ENCODE peak calls at places on chromosomes 5 and 9, in eight cellular contexts. Y, B, E, P, Q, Z, L and T are unnamed samples.

GRCh38 chr5:53481887-53482716 is 1.7 kb downstream of the FST start:
- DNase-seq in B (peak), E (peak), Z (peak), Y (peak), Q (peak), L (peak), P (peak), T (no peak)

GRCh38 chr5:32713396-32714381 is 2.6 kb downstream of the NPR3 start:
- DNase-seq in B (no peak), P (no peak), Y (no peak), Q (no peak), Z (peak), E (no peak), L (peak), T (peak)

GRCh38 chr9:72828281-72828731 is 124.5 kb downstream of the ALDH1A1 start:
- DNase-seq in Z (peak), Y (no peak), L (no peak), Q (no peak), E (peak), B (no peak), P (no peak), T (no peak)

GRCh38 chr5:113232667-113233066 is 202.1 kb downstream of the TSSK1B start:
- DNase-seq in Y (no peak), E (no peak), B (no peak), P (no peak), Z (peak), Q (no peak), L (peak), T (no peak)

GRCh38 chr5:78627175-78627574 is 21.4 kb downstream of the LHFPL2 start:
- DNase-seq in E (no peak), L (no peak), Z (peak), P (no peak), B (no peak), Q (no peak), Y (no peak), T (no peak)

GRCh38 chr5:169803077-169803981 is 166.3 kb downstream of the DOCK2 start:
- DNase-seq in L (no peak), Z (peak), Q (no peak), E (no peak), Y (no peak), B (peak), P (no peak), T (no peak)

GRCh38 chr5:7078901-7079300 is 317.0 kb upstream of the ADCY2 start:
- DNase-seq in E (no peak), B (no peak), Y (no peak), L (no peak), P (no peak), Q (peak), Z (no peak), T (no peak)

GRCh38 chr9:109953300-109953699 is 173.3 kb downstream of the PALM2AKAP2 start:
- DNase-seq in E (no peak), P (no peak), Y (no peak), L (no peak), Z (no peak), B (no peak), Q (no peak), T (no peak)

GRCh38 chr9:110089681-110090370 is 118.1 kb downstream of the C9orf152 start:
- DNase-seq in Q (no peak), P (no peak), B (no peak), L (no peak), Z (no peak), Y (no peak), E (peak), T (no peak)

GRCh38 chr9:27520986-27521385 is 3.1 kb upstream of the IFNK start:
- DNase-seq in E (no peak), Q (no peak), Z (no peak), L (no peak), P (no peak), Y (no peak), B (no peak), T (no peak)

GRCh38 chr9:97930972-97931371 is 7.0 kb downstream of the HEMGN start:
- DNase-seq in P (no peak), Q (peak), B (no peak), E (no peak), L (no peak), Z (no peak), Y (no peak), T (no peak)

GRCh38 chr9:113536483-113537226 is 73.1 kb downstream of the RGS3 start:
- DNase-seq in Q (no peak), Y (peak), Z (peak), P (no peak), E (no peak), B (no peak), L (no peak), T (no peak)

GRCh38 chr5:142894749-142895148 is 124.6 kb downstream of the ARHGAP26 start:
- DNase-seq in E (peak), B (no peak), P (no peak), Q (no peak), Z (peak), Y (no peak), L (no peak), T (no peak)

GRCh38 chr9:99056876-99057664 is 47.8 kb upstream of the TGFBR1 start:
- DNase-seq in P (no peak), Y (no peak), B (no peak), Q (peak), Z (peak), L (no peak), E (no peak), T (no peak)

GRCh38 chr5:157544623-157544989 is 31.0 kb downstream of the ADAM19 start:
- DNase-seq in Z (no peak), P (no peak), B (no peak), Y (no peak), Q (no peak), L (no peak), E (no peak), T (no peak)

GRCh38 chr5:116396700-116397099 is 177.9 kb downstream of the SEMA6A start:
- DNase-seq in E (no peak), P (no peak), B (no peak), L (no peak), Y (no peak), Q (no peak), Z (no peak), T (no peak)

GRCh38 chr5:22708770-22709328 is 144.3 kb downstream of the CDH12 start:
- DNase-seq in Y (no peak), E (no peak), L (no peak), Q (no peak), Z (no peak), P (no peak), B (no peak), T (no peak)
- TF ChIP-seq CTCF in Y (no peak), E (no peak), L (no peak), Q (no peak), Z (no peak), P (no peak), B (no peak), T (no peak)

DNA sequence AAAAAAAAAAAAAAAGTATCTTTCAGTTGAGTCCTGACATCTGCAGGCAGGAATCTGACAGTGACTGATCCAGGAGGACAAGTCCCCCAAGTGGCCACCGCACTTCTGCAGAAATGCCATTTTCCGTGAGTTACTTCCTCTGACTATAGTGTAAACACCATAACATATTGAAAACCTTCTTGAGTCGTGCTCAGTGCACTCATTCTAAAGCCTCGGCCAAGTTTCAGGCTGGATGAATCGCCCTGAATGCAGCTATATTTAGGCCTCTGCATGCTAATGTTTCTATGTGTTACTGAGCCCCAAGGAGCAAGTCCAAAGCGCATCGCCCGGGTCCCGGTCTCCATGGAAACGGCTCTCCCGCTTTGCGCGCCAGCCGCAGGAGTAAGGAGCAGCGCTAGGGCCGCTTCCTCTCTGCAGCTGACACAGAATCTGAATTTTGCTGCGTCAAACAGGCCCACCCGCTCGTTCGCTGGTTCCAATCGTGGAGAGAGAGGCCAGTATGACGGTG is 335.4 kb downstream of the MSX2 start:
- DNase-seq in Q (no peak), L (peak), P (no peak), Z (peak), E (peak), B (no peak), Y (no peak), T (no peak)
- TF ChIP-seq CTCF in Q (no peak), L (no peak), P (no peak), Z (no peak), E (peak), B (no peak), Y (peak), T (peak)

DNA sequence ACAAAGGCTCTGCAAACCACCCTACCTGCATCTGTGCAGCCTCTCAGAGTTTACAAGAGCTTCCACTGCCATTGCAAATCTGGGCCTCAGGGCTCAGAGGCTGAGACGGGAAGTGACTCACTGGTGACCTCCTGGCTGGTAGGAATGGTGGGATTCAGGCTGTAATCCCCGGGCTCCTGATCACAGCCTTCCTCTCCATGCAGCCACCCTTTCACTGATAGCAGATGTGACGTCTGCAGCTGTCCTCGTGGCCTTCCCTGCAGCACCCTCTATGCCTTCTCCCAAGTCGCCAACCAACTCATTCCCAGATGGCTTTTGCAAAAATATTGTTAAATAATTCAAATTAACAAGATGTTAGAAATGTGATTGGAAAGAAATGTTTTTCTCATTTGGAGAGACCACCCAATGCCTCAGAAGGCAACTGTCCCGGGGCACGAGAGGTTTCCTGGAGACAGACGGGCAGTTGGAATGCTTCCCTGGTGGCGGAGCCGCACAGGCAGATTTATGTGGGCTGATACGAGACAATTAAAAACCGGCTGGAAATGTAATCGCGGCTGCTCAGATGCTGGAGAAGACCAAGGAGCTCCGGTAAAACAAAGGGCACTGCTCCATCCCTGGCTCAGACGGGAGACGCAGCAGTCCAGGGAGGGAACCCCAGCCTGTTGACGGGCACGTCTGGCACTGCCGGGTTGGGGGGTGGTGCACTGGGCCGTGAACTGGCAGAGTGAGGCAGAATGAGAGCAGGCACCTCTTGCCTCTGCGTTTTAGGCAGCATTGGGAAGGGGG is 34.4 kb upstream of the SLC25A51 start:
- DNase-seq in Z (peak), E (no peak), Q (no peak), B (no peak), L (peak), P (no peak), Y (no peak), T (no peak)
- TF ChIP-seq CTCF in Z (no peak), E (no peak), Q (no peak), B (no peak), L (no peak), P (no peak), Y (no peak), T (peak)

DNA sequence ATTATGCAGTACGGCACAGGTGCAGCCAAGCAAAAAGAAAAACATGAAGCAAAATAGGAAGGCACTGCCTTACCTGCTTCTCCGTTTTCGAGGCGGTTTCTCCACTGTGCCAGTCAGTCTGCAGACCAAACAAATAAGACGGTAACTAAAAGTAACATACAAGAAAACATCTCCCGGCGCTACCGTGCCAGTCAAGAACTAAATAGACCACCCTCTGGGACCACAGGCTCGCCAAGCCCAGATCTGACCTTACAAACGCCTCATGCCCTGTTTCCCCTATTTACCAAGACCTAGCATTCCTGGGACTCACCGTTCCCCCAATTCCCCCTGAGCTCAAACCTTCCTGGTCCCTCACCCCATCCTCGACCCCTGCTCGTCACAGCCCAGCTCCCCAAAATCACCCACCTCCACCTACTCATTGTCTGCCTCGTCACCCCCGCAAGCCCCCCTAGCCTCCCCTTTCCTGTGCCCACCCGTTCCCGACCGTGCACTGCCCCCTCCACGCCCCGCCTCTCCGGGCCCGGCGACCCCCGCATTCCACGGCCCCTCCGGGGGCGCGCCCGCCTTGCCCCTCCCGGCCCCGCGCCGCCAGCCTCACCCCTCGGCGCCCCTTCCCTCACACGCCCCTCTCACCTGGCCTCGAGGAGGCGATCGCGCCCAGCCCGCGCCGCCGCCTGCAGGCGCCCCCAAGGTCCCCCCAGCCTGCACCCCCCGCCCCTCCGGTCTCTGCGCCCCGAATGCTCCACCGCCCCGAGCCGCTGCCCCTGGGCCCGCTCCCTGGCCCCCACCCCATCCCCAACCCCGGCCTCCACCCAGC is 560 bp downstream of the SCAI start:
- DNase-seq in Y (no peak), P (no peak), Z (no peak), E (no peak), B (no peak), Q (peak), L (peak), T (no peak)
- TF ChIP-seq CTCF in Y (no peak), P (no peak), Z (no peak), E (no peak), B (no peak), Q (no peak), L (no peak), T (no peak)

GRCh38 chr9:121499427-121500164 is at the start of gene GGTA1:
- DNase-seq in Z (peak), L (peak), E (no peak), B (peak), Y (no peak), Q (no peak), P (peak), T (peak)

GRCh38 chr9:121498150-121498486 is 1.5 kb downstream of the GGTA1 start:
- DNase-seq in P (no peak), E (peak), Z (peak), L (peak), Y (no peak), Q (peak), B (peak), T (no peak)

GRCh38 chr9:121500165-121500478 is 478 bp upstream of the GGTA1 start:
- DNase-seq in Q (no peak), Z (no peak), P (no peak), L (no peak), B (no peak), Y (no peak), E (no peak), T (no peak)

GRCh38 chr9:121499177-121499426 is 542 bp downstream of the GGTA1 start:
- DNase-seq in Q (no peak), B (no peak), E (no peak), Y (no peak), L (peak), Z (no peak), P (no peak), T (no peak)

GRCh38 chr9:121498487-121499176 is 1.0 kb downstream of the GGTA1 start:
- DNase-seq in Z (peak), Q (peak), P (no peak), B (no peak), E (no peak), L (peak), Y (no peak), T (no peak)
- TF ChIP-seq CTCF in Z (peak), Q (no peak), P (no peak), B (no peak), E (no peak), L (no peak), Y (peak), T (peak)

GRCh38 chr9:2228132-2228531 is 213.0 kb downstream of the SMARCA2 start:
- DNase-seq in Q (peak), B (peak), P (no peak), E (no peak), Y (no peak), L (no peak), Z (peak), T (no peak)
- TF ChIP-seq CTCF in Q (peak), B (no peak), P (no peak), E (peak), Y (peak), L (no peak), Z (peak), T (peak)

GRCh38 chr5:54742417-54742889 is 224.9 kb downstream of the SNX18 start:
- DNase-seq in Z (peak), L (no peak), Q (no peak), B (no peak), E (no peak), P (no peak), Y (peak), T (no peak)
- TF ChIP-seq CTCF in Z (no peak), L (no peak), Q (no peak), B (no peak), E (no peak), P (no peak), Y (peak), T (peak)

GRCh38 chr5:171847026-171847425 is 61.4 kb downstream of the SMIM23 start:
- DNase-seq in B (no peak), P (no peak), E (no peak), Y (no peak), Z (no peak), Q (no peak), L (no peak), T (no peak)

GRCh38 chr5:171848006-171848405 is 62.4 kb downstream of the SMIM23 start:
- DNase-seq in E (no peak), Y (no peak), B (no peak), P (no peak), L (no peak), Q (no peak), Z (no peak), T (no peak)

GRCh38 chr5:171845040-171845439 is 59.4 kb downstream of the SMIM23 start:
- DNase-seq in L (no peak), Q (no peak), P (no peak), E (no peak), Y (no peak), Z (no peak), B (no peak), T (no peak)

GRCh38 chr5:171848487-171848886 is 62.9 kb downstream of the SMIM23 start:
- DNase-seq in Y (no peak), Z (no peak), L (no peak), Q (no peak), P (no peak), E (no peak), B (no peak), T (no peak)

GRCh38 chr5:171845857-171846785 is 60.5 kb downstream of the SMIM23 start:
- DNase-seq in P (no peak), E (no peak), Z (peak), Q (no peak), L (no peak), Y (no peak), B (no peak), T (no peak)
- TF ChIP-seq CTCF in P (no peak), E (peak), Z (peak), Q (no peak), L (no peak), Y (no peak), B (no peak), T (peak)